ENCODE peak calls at places on chromosomes 4 and X, in five cellular contexts. K is spleen, L is tibial nerve, X is upper lobe of left lung, M is A549. R is an unnamed sample.
A peak's percentile ranks its signal among the peaks of the same experiment; 100 is the strongest.

GRCh38 chr4:66911898-66912297 is 633.4 kb downstream of the CENPC start:
- DNase-seq in K (no peak), L (no peak), X (no peak), M (no peak), R (no peak)

GRCh38 chr4:6107114-6107791 is 89.0 kb upstream of the C4orf50 start:
- DNase-seq in K (no peak), L (no peak), X (no peak), M (no peak), R (no peak)

GRCh38 chrX:145630806-145631435 is 186.7 kb upstream of the SLITRK2 start:
- DNase-seq in K (peak; percentile 62), L (no peak), X (peak; percentile 49), M (no peak), R (no peak)

GRCh38 chr4:74640111-74640903 is 154.0 kb downstream of the BTC start:
- DNase-seq in K (no peak), L (no peak), X (no peak), M (no peak), R (no peak)

GRCh38 chr4:119124314-119124713 is 11.3 kb upstream of the MYOZ2 start:
- DNase-seq in K (no peak), L (no peak), X (no peak), M (no peak), R (no peak)

GRCh38 chrX:72666451-72666850 is 47.7 kb downstream of the PHKA1 start:
- DNase-seq in K (no peak), L (no peak), X (no peak), M (no peak), R (no peak)

GRCh38 chr4:77581724-77582123 is 23.9 kb upstream of the CXCL13 start:
- DNase-seq in K (no peak), L (no peak), X (no peak), M (no peak), R (no peak)

GRCh38 chrX:39955621-39956020 is 142.1 kb downstream of the BCOR start:
- DNase-seq in K (no peak), L (no peak), X (no peak), M (no peak), R (no peak)

GRCh38 chr4:110216079-110216478 is 17.7 kb upstream of the ELOVL6 start:
- DNase-seq in K (no peak), L (no peak), X (no peak), M (no peak), R (no peak)

DNA sequence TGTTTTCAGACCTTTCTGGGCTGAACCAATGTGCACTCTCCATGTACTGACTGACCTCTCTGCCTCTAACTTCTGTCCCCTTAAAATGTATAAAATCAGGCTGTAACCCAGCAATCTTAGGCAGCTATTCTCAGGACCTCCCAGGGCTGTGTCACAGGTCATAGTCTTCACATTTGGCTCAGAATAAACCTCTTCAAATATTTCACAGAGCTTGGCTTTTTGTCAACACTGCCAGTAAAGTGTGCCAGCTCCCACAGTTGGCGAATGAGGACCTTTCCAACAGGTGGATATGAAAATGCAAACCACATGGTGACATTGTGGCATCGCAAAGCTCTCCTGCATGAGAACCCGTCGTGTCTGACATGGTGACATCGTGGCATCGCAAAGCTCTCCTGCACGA is 76.4 kb downstream of the ACOX3 start:
- DNase-seq in K (no peak), L (no peak), X (no peak), M (no peak), R (no peak)
- H3K9me3 ChIP-seq in K (peaks cover 16% of the 10 kb centered on the region), L (no peaks in the 10 kb centered on the region), X (no peaks in the 10 kb centered on the region), M (no peaks in the 10 kb centered on the region), R (no peaks in the 10 kb centered on the region)

GRCh38 chr4:83113429-83113786 is 1.1 kb downstream of the PLAC8 start:
- DNase-seq in K (no peak), L (no peak), X (no peak), M (no peak), R (no peak)

GRCh38 chr4:83115656-83116285 is 1.2 kb upstream of the PLAC8 start:
- DNase-seq in K (no peak), L (no peak), X (no peak), M (no peak), R (no peak)

GRCh38 chr4:83112678-83113428 is 1.7 kb downstream of the PLAC8 start:
- DNase-seq in K (no peak), L (no peak), X (no peak), M (no peak), R (no peak)

GRCh38 chr4:83115000-83115399 is 471 bp upstream of the PLAC8 start:
- DNase-seq in K (no peak), L (no peak), X (no peak), M (no peak), R (no peak)

DNA sequence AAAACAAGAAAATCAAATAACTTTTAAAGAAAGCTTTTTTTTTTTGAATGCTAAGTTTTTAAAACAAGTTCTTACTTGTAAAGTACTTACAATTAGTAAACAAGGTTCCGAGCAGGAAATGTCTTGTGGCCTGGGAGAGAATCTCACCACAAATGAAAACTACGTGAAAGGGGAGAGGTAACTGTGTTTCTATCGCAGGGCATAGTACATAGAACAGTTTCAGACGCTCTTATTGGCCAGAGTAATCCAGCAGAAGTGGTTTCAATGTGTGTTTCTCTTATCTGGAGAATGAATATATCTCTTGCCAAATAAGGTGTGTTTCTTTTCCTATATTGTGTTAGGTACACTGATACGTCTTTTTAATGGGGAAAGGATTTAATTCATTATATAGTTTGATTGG is at the start of gene PLAC8:
- DNase-seq in K (no peak), L (no peak), X (no peak), M (no peak), R (no peak)
- TF ChIP-seq POLR2A in K (no peak), L (no peak), X (no peak), M (no peak), R (no peak)

GRCh38 chr4:28443786-28444412 is 1583.3 kb downstream of the STIM2 start:
- DNase-seq in K (no peak), L (no peak), X (no peak), M (no peak), R (no peak)
- H3K9me3 ChIP-seq in K (no peaks in the 10 kb centered on the region), L (no peaks in the 10 kb centered on the region), X (no peaks in the 10 kb centered on the region), M (no peaks in the 10 kb centered on the region), R (no peaks in the 10 kb centered on the region)

DNA sequence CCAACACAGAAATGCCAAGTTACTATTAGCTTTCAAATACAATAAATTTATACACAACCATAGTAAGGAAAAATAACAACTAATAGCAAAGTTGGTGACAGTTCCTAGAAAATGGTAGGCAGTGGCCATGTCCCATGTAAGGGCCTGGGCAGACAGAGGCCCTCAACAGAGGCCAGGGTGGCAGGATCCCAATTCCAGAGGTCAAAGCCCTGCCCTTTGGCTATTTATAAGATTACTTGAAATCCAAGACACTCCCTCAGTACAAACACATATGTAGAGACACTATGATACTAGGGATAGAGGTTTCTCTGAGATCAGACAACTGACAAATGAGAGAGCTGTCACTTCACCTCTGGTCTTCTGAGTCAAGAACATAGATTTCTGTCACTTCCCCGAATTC is 16.2 kb upstream of the MAOB start:
- DNase-seq in K (no peak), L (no peak), X (no peak), M (peak; percentile 5), R (no peak)
- TF ChIP-seq POLR2A in K (no peak), L (no peak), X (no peak), M (no peak), R (no peak)

GRCh38 chr4:44996276-44996845 is 270.0 kb upstream of the GNPDA2 start:
- DNase-seq in K (no peak), L (no peak), X (no peak), M (no peak), R (no peak)
- H3K9me3 ChIP-seq in K (no peaks in the 10 kb centered on the region), L (no peaks in the 10 kb centered on the region), X (no peaks in the 10 kb centered on the region), M (no peaks in the 10 kb centered on the region), R (no peaks in the 10 kb centered on the region)

GRCh38 chrX:153906126-153906917 is 1.8 kb downstream of the AVPR2 start:
- DNase-seq in K (peak; percentile 76), L (no peak), X (peak; percentile 54), M (no peak), R (no peak)
- TF ChIP-seq POLR2A in K (no peak), L (no peak), X (no peak), M (no peak), R (no peak)

GRCh38 chr4:19924761-19925160 is 326.9 kb upstream of the SLIT2 start:
- DNase-seq in K (no peak), L (no peak), X (no peak), M (no peak), R (no peak)
- H3K9me3 ChIP-seq in K (peaks cover 8% of the 10 kb centered on the region), L (no peaks in the 10 kb centered on the region), X (no peaks in the 10 kb centered on the region), M (no peaks in the 10 kb centered on the region), R (no peaks in the 10 kb centered on the region)

DNA sequence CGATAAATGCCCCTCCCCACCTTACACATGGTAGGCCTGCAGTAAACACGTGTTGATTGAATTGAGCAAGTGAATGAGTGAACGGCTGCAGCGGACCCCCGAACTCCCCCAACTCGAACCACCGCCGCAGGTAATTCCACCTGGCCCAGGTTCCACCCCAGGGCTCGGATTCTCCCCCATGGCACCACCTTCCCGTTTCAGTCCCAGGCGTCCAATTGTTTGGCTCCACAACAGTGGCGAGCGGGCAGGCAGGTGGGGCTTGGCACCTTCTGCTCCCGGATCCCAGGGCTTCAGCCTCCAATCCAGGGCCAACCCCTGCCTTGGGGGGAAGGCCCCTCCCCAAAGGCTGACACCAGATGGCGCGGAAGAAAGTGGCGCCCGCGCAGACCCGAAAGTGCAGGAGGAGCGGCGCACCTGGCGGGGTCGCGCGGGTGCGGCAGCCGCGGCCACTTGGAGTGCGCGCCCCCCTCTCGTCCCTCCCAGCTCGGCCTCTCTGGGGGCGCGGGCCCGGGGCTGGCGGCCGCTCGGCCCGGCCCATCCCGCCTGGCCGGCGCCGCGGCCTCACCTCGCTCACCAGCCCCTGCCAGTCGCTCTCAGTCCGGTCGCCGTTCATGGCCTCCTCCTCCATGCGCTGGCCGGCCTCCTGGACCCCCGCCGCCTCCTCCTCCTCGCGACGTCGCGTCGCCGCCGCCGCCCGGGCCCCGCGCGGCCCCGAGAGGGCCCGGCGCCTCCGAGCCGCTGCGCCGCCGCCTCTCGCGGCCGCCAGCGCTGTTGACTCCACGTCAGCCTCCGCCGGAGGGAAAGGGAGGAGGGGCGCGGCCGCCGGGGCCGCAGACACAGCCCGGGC is at the start of gene CCDC149:
- DNase-seq in K (peak; percentile 80), L (no peak), X (peak; percentile 94), M (peak; percentile 72), R (no peak)
- TF ChIP-seq POLR2A in K (no peak), L (peak; percentile 47), X (no peak), M (peak; percentile 32), R (no peak)

DNA sequence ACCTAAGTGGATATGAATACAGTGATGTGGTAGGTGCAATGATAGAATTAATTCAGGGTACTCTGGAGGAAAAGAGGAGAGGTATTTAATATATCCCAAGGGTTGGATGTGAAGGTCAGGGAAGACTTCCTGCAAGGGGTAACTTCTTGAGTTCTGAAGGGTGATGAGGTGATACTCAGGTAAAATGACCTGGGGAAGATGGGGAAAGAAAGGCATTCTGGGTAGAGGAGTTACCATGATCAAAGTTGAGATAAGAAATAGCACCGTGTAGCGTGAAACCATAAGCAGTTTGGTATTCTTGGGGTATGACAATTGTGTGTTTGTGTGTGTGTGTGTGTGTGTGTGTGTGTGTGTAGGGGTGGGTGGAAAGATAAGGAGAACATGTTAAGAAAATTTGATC is 270.4 kb upstream of the LCORL start:
- DNase-seq in K (no peak), L (no peak), X (no peak), M (no peak), R (no peak)
- H3K9me3 ChIP-seq in K (no peaks in the 10 kb centered on the region), L (no peaks in the 10 kb centered on the region), X (no peaks in the 10 kb centered on the region), M (no peaks in the 10 kb centered on the region), R (no peaks in the 10 kb centered on the region)